ENCODE peak calls at places on chromosomes 3 and 15, in eight cellular contexts. F, W, O, Y, D, H, N and A are unnamed samples.

GRCh38 chr3:179347108-179347382 is 464 bp upstream of the MFN1 start:
- DNase-seq in N (no peak), O (no peak), H (no peak), F (no peak), W (no peak), Y (no peak), D (no peak), A (no peak)

GRCh38 chr15:40054056-40054745 is 15.2 kb upstream of the SRP14 start:
- DNase-seq in Y (no peak), W (no peak), F (no peak), H (no peak), D (no peak), O (no peak), N (no peak), A (no peak)

GRCh38 chr3:159238646-159239045 is 436.8 kb downstream of the MFSD1 start:
- DNase-seq in Y (no peak), O (peak), W (no peak), F (no peak), N (no peak), D (no peak), H (no peak), A (no peak)

GRCh38 chr3:185215873-185216586 is 37.8 kb downstream of the EHHADH start:
- DNase-seq in D (no peak), Y (no peak), H (no peak), N (no peak), F (no peak), W (no peak), O (peak), A (no peak)

GRCh38 chr3:191499307-191500125 is 38.6 kb downstream of the PYDC2 start:
- DNase-seq in H (no peak), O (peak), N (no peak), D (no peak), F (peak), Y (no peak), W (no peak), A (no peak)

GRCh38 chr3:49602049-49602554 is 47.8 kb downstream of the BSN start:
- DNase-seq in F (no peak), N (no peak), O (no peak), W (no peak), D (no peak), Y (no peak), H (no peak), A (no peak)

GRCh38 chr15:65778269-65778668 is 13.8 kb downstream of the DENND4A start:
- DNase-seq in D (no peak), N (no peak), W (no peak), F (no peak), O (no peak), H (no peak), Y (no peak), A (no peak)

GRCh38 chr3:69671082-69671952 is 67.9 kb upstream of the MITF start:
- DNase-seq in N (no peak), W (no peak), D (no peak), O (peak), F (peak), H (no peak), Y (no peak), A (no peak)

GRCh38 chr3:182436547-182436946 is 356.8 kb upstream of the ATP11B start:
- DNase-seq in Y (no peak), D (no peak), F (no peak), W (no peak), H (no peak), O (no peak), N (no peak), A (no peak)

GRCh38 chr15:99704444-99704838 is 28.8 kb downstream of the LYSMD4 start:
- DNase-seq in H (no peak), O (peak), D (no peak), W (no peak), N (no peak), Y (no peak), F (peak), A (no peak)

GRCh38 chr15:39230205-39230916 is 350.5 kb upstream of the THBS1 start:
- DNase-seq in Y (no peak), D (no peak), W (no peak), F (no peak), H (no peak), N (no peak), O (peak), A (no peak)

GRCh38 chr15:45634442-45635190 is at the start of gene SQOR:
- DNase-seq in H (peak), F (peak), Y (peak), W (peak), D (peak), O (peak), N (peak), A (no peak)

GRCh38 chr3:40398346-40398745 is 11.4 kb downstream of the ENTPD3 start:
- DNase-seq in F (peak), D (no peak), W (no peak), H (no peak), O (no peak), N (no peak), Y (no peak), A (no peak)

GRCh38 chr3:159866201-159866746 is 122.4 kb upstream of the IL12A start:
- DNase-seq in N (no peak), D (no peak), F (no peak), H (no peak), Y (no peak), W (no peak), O (peak), A (no peak)

GRCh38 chr3:550481-550880 is 353.9 kb downstream of the CHL1 start:
- DNase-seq in D (no peak), Y (no peak), O (no peak), H (no peak), F (no peak), W (no peak), N (no peak), A (no peak)

GRCh38 chr3:170428095-170428494 is 9.4 kb downstream of the CLDN11 start:
- DNase-seq in O (no peak), W (no peak), N (no peak), Y (no peak), H (no peak), F (no peak), D (no peak), A (no peak)

GRCh38 chr15:66842710-66843441 is 140.8 kb downstream of the SMAD6 start:
- DNase-seq in N (no peak), O (peak), W (no peak), H (peak), F (peak), D (no peak), Y (no peak), A (no peak)

GRCh38 chr3:9914011-9914410 is 2.9 kb upstream of the IL17RC start:
- DNase-seq in O (no peak), D (no peak), W (no peak), F (no peak), Y (no peak), N (no peak), H (no peak), A (no peak)

GRCh38 chr15:74786659-74787165 is 4.8 kb downstream of the CSK start:
- DNase-seq in O (no peak), N (peak), D (no peak), W (no peak), H (no peak), Y (no peak), F (no peak), A (no peak)

GRCh38 chr3:101963902-101964362 is 114.6 kb downstream of the NFKBIZ start:
- DNase-seq in W (no peak), O (peak), D (no peak), Y (no peak), N (no peak), H (no peak), F (no peak), A (no peak)

GRCh38 chr3:143199998-143200909 is 80.7 kb downstream of the CHST2 start:
- DNase-seq in Y (no peak), W (no peak), O (peak), F (no peak), H (no peak), D (no peak), N (no peak), A (no peak)

GRCh38 chr15:75329571-75329970 is 6.3 kb upstream of the COMMD4 start:
- DNase-seq in D (no peak), F (no peak), W (no peak), O (no peak), H (no peak), Y (no peak), N (no peak), A (no peak)

GRCh38 chr3:22608721-22609120 is 594.4 kb upstream of the UBE2E2 start:
- DNase-seq in D (no peak), O (no peak), H (no peak), F (no peak), N (no peak), Y (no peak), W (no peak), A (no peak)

GRCh38 chr3:189688296-189688695 is 57.1 kb downstream of the TP63 start:
- DNase-seq in W (no peak), F (no peak), O (no peak), N (no peak), D (no peak), Y (no peak), H (no peak), A (no peak)

GRCh38 chr3:4633078-4634004 is 140.2 kb downstream of the ITPR1 start:
- DNase-seq in H (no peak), N (no peak), Y (no peak), W (no peak), F (peak), D (no peak), O (peak), A (no peak)

GRCh38 chr3:160065282-160065681 is 76.6 kb downstream of the IL12A start:
- DNase-seq in D (no peak), O (no peak), F (no peak), N (no peak), W (no peak), H (no peak), Y (no peak), A (no peak)

GRCh38 chr3:186239321-186239720 is 122.7 kb downstream of the DGKG start:
- DNase-seq in D (no peak), F (no peak), H (no peak), Y (no peak), N (no peak), O (no peak), W (no peak), A (no peak)
- TF ChIP-seq CTCF in D (no peak), F (peak), H (no peak), Y (no peak), N (no peak), O (no peak), W (no peak), A (peak)

GRCh38 chr3:152511904-152512303 is 243.2 kb downstream of the MBNL1 start:
- DNase-seq in H (no peak), Y (no peak), O (no peak), F (no peak), N (no peak), D (no peak), W (no peak), A (no peak)

GRCh38 chr3:152513301-152513960 is 244.7 kb downstream of the MBNL1 start:
- DNase-seq in Y (no peak), H (no peak), W (no peak), O (no peak), F (no peak), D (no peak), N (no peak), A (no peak)

GRCh38 chr3:152505926-152506325 is 237.2 kb downstream of the MBNL1 start:
- DNase-seq in Y (no peak), D (no peak), H (no peak), O (no peak), F (no peak), N (no peak), W (no peak), A (no peak)

GRCh38 chr3:152508705-152509104 is 240.0 kb downstream of the MBNL1 start:
- DNase-seq in D (no peak), W (no peak), H (no peak), O (peak), F (no peak), Y (no peak), N (no peak), A (no peak)
- TF ChIP-seq CTCF in D (no peak), W (peak), H (peak), O (peak), F (peak), Y (no peak), N (peak), A (peak)

GRCh38 chr3:106210923-106211322 is 342.1 kb upstream of the CBLB start:
- DNase-seq in F (no peak), O (no peak), Y (no peak), N (no peak), D (no peak), W (no peak), H (no peak), A (no peak)

GRCh38 chr3:106208266-106208665 is 339.5 kb upstream of the CBLB start:
- DNase-seq in H (no peak), Y (no peak), N (no peak), F (no peak), D (no peak), O (no peak), W (no peak), A (no peak)

GRCh38 chr3:106206613-106207012 is 337.8 kb upstream of the CBLB start:
- DNase-seq in F (no peak), D (no peak), H (no peak), O (no peak), N (no peak), Y (no peak), W (no peak), A (no peak)

GRCh38 chr3:106209482-106209881 is 340.7 kb upstream of the CBLB start:
- DNase-seq in H (no peak), W (no peak), F (no peak), N (no peak), O (no peak), D (no peak), Y (no peak), A (no peak)

GRCh38 chr3:106208979-106209378 is 340.2 kb upstream of the CBLB start:
- DNase-seq in D (no peak), H (no peak), O (peak), Y (no peak), W (no peak), N (no peak), F (no peak), A (no peak)
- TF ChIP-seq CTCF in D (peak), H (no peak), O (peak), Y (peak), W (no peak), N (peak), F (no peak), A (peak)

DNA sequence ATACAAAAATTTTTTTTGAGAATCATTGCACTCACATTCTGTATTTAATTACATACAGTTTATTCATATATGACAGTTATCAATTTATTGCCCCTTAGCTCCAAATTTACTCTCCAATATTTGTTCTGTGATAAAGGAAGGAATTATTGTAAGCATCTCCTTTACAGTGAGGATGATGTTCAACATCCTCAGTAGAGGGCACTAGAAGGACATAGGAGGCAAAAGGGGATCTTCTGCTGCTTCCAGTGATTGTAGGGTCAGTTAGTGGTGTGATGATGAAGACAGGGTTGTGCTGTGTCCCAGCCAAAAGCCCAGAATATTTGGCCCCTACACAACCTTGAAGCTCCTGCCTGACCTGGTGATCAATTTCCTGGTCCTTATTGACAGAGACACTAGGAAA is 89.9 kb upstream of the DCBLD2 start:
- DNase-seq in Y (no peak), O (no peak), W (no peak), H (no peak), D (no peak), N (no peak), F (no peak), A (no peak)
- TF ChIP-seq CTCF in Y (no peak), O (peak), W (no peak), H (no peak), D (no peak), N (peak), F (no peak), A (peak)

DNA sequence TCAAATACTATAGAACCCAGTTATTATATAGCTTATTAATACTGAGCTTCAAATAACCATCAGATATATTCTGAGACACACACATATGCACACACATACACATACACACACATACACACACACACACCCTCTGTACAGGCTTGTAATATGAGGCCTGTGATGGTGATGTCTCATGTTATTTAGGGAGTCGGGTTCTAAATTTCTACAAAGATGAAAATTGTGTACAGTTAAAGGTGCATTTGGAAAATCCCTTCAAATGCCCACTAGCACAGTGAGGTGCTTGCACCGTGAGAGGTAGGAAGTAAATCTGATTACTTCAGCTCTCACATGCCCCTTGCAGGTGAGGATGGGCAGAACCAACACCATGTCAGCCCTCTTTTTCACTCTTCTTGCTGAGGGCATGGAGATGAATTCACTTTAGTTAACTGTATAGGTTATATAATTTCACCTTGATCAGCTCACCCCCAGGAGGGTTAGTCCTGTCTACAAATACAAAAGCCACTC is 294.5 kb upstream of the PROK2 start:
- DNase-seq in W (no peak), F (no peak), N (no peak), O (no peak), H (no peak), D (no peak), Y (no peak), A (no peak)
- TF ChIP-seq CTCF in W (no peak), F (no peak), N (no peak), O (no peak), H (no peak), D (no peak), Y (no peak), A (no peak)

DNA sequence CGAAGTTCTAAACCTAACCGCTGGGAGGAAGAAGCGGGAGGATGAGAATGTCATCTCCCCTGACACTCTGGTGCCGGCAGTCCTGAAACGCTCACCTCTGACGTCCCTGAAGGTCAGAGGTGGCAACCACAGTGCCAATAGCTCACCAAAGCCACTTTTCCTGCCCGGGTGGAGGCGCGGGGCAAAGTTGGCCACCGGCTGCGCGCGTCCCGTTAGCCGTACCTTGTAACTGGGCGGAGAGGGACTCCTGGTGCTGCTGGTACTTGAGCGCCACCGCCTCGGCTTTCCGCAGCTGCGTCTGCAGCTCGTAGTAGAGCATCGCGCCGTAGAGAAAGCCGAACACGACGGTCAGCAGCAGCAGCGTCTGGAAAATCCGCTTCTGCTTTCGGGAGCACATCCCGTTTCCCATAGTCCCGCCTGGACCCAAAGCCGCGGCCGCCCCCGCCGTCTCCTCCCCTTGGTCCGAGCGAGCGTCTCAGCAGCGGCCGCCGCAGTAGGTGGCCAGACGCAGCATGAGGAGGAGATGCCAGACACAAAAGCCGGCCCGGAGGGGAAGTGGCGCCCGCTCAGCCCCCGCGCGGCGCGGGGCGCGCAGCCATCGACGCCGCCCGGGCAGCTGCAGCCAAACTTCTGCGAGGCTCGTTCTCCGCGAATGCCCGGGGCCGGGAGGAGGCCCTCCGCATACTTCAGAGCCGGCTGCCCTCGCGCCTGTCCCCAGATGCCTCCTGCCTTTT is 680 bp downstream of the GOLIM4 start:
- DNase-seq in Y (peak), H (peak), F (peak), O (peak), W (peak), N (peak), D (peak), A (peak)
- TF ChIP-seq CTCF in Y (no peak), H (peak), F (no peak), O (peak), W (peak), N (no peak), D (no peak), A (peak)

GRCh38 chr3:55166577-55167555 is 239.0 kb upstream of the LRTM1 start:
- DNase-seq in F (no peak), N (no peak), D (no peak), H (no peak), Y (no peak), W (no peak), O (peak), A (no peak)
- TF ChIP-seq CTCF in F (no peak), N (no peak), D (no peak), H (no peak), Y (no peak), W (no peak), O (peak), A (peak)

GRCh38 chr3:126955004-126955790 is 27.7 kb upstream of the PLXNA1 start:
- DNase-seq in D (no peak), F (no peak), H (no peak), W (no peak), O (no peak), N (peak), Y (no peak), A (peak)
- TF ChIP-seq CTCF in D (no peak), F (no peak), H (no peak), W (no peak), O (no peak), N (no peak), Y (no peak), A (no peak)

DNA sequence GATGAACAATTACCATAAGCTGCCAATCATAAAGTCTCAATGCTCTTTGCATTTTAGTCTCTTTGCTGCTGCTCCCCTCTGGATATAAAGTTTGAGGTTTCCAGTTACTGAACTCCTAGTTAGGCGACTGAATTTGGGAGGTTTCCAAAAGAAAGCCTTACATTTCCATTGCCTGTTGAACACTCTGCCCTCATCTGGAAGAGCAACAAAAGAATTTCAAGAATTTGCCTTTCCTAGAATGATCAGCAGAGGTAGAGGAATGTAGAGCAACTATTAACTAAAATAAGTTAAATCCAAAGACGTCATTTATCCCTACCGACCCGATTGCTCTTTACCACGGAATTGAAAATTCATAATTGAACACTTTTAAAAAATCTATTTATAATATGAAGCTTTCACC is 53.4 kb upstream of the PRICKLE2 start:
- DNase-seq in O (no peak), N (no peak), H (no peak), W (no peak), D (no peak), F (no peak), Y (no peak), A (no peak)
- TF ChIP-seq CTCF in O (no peak), N (no peak), H (no peak), W (no peak), D (no peak), F (no peak), Y (no peak), A (peak)

GRCh38 chr15:52336530-52336929 is 40.9 kb upstream of the MYO5C start:
- DNase-seq in N (no peak), Y (no peak), D (no peak), F (no peak), O (no peak), W (no peak), H (no peak), A (no peak)
- TF ChIP-seq CTCF in N (peak), Y (no peak), D (no peak), F (no peak), O (no peak), W (no peak), H (no peak), A (peak)